ENCODE peak calls at places on chromosomes 12 and 14, in four cellular contexts. T is H9, Q is neuronal stem cell, G is IMR-90. E is an unnamed sample.

GRCh38 chr12:69074559-69075349 is 141.8 kb upstream of the CPM start:
- DNase-seq in Q (no peak), T (no peak), G (no peak), E (no peak)

GRCh38 chr12:94280063-94280462 is 131.7 kb downstream of the PLXNC1 start:
- DNase-seq in G (no peak), T (no peak), Q (no peak), E (no peak)

GRCh38 chr14:96160913-96161310 is 43.7 kb upstream of the BDKRB2 start:
- DNase-seq in T (peak), Q (no peak), G (no peak), E (no peak)

GRCh38 chr12:128069359-128069997 is 197.5 kb upstream of the TMEM132C start:
- DNase-seq in G (peak), Q (peak), T (peak), E (peak)

GRCh38 chr14:91415794-91416743 is 1.6 kb downstream of the CCDC88C start:
- DNase-seq in G (no peak), T (no peak), Q (no peak), E (no peak)

GRCh38 chr14:65780566-65780965 is 368.0 kb downstream of the FUT8 start:
- DNase-seq in Q (no peak), T (no peak), G (no peak), E (no peak)

GRCh38 chr12:117063162-117063911 is 35.9 kb downstream of the TESC start:
- DNase-seq in Q (no peak), G (no peak), T (peak), E (no peak)

GRCh38 chr14:68141531-68142088 is 322.0 kb downstream of the RAD51B start:
- DNase-seq in Q (no peak), T (no peak), G (peak), E (no peak)

GRCh38 chr12:1533602-1534304 is 60.6 kb downstream of the FBXL14 start:
- DNase-seq in G (peak), Q (no peak), T (peak), E (no peak)

GRCh38 chr12:131167334-131167733 is 213.6 kb downstream of the ADGRD1 start:
- DNase-seq in Q (no peak), G (no peak), T (no peak), E (no peak)

GRCh38 chr14:90518941-90519256 is 122.1 kb downstream of the CALM1 start:
- DNase-seq in G (peak), T (peak), Q (no peak), E (peak)

GRCh38 chr12:53964315-53964713 is 8.6 kb upstream of the HOXC11 start:
- DNase-seq in Q (no peak), G (no peak), T (no peak), E (no peak)

GRCh38 chr12:6230321-6231110 is 30.3 kb downstream of the CD9 start:
- DNase-seq in T (no peak), Q (no peak), G (no peak), E (no peak)

GRCh38 chr12:115095073-115095748 is 411.2 kb upstream of the TBX3 start:
- DNase-seq in T (no peak), G (no peak), Q (no peak), E (no peak)

GRCh38 chr12:115096673-115097349 is 412.8 kb upstream of the TBX3 start:
- DNase-seq in T (no peak), Q (no peak), G (peak), E (no peak)

GRCh38 chr12:115090783-115091182 is 406.8 kb upstream of the TBX3 start:
- DNase-seq in T (no peak), Q (no peak), G (no peak), E (no peak)

GRCh38 chr12:115094163-115094816 is 410.3 kb upstream of the TBX3 start:
- DNase-seq in Q (no peak), T (no peak), G (no peak), E (no peak)

GRCh38 chr12:115093261-115093660 is 409.3 kb upstream of the TBX3 start:
- DNase-seq in G (no peak), T (no peak), Q (no peak), E (no peak)
- H3K23ac ChIP-seq in G (no peak), T (no peak), Q (no peak), E (no peak)

DNA sequence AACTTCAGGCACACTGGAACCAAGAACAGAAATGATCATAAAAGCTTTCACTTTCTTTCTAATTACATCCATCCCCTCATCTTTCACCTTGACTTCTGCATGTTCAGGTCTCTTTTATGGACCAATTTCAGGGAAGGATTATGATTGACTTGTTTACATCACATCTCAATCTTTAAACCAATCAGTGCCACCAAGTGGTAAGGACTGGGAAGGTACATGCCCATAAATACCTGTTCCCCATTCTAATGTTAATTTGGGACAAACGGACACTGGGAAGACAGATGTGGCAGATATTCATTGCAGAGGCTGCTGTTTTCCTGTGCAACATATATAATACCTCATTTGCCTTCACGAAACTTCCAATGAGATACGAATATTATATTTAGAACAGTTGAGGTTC is 978.1 kb downstream of the GALC start:
- DNase-seq in Q (no peak), T (no peak), G (no peak), E (no peak)
- H2AK5ac ChIP-seq in Q (no peak), T (no peak), G (no peak), E (no peak)

DNA sequence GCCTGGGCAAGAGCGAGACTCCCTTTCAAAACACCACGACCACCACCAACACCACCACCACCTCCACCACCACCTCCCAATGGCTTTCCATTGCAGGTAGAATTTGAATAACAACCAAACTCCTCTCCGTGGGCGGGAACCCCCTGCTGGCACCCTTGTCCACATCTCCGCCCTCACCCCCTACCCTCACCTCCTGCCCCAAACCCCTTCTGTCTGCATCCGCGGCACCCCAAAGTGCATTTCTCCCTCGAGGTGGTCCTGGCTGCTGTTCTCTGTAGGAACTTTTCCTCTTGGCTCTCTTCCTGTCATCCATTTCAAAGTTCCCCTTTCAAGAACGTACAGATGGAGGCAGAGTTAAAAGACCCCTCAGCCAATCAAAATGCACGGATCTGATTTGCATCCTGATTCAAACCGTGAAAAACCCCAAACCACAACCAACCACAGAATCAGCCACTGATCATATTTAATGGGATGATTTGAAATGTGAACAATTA is 3.8 kb downstream of the SDSL start:
- DNase-seq in G (no peak), Q (no peak), T (peak), E (no peak)
- H2BK120ac ChIP-seq in G (no peak), Q (no peak), T (no peak), E (no peak)

GRCh38 chr14:26707234-26707633 is 109.4 kb upstream of the NOVA1 start:
- DNase-seq in Q (no peak), G (no peak), T (no peak), E (no peak)

GRCh38 chr14:26703967-26704366 is 106.1 kb upstream of the NOVA1 start:
- DNase-seq in G (no peak), T (no peak), Q (no peak), E (no peak)

DNA sequence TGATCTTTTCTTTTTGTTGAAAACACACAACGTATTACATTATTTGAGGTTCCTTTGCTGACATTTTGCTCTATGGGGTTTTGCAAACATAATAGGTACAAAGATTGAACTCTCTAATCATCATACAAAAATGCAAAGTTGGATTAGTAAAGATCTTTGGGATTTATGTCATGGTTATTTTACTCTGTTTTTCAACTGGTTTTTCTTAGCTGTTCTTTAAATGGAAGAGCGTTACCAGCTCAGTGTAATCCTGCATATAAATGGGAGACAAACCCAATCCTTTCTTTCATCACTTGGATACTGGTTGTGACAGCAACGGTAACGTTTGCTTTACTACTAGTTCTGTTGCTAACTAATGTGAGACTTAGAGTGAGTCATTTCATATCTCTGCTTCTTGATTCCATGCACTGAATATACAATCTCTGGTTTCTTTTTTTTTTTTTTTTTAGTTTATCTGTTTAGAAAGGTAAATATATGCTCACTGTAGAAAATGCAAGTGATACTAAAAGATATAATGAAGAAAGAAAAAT is 105.0 kb upstream of the NOVA1 start:
- DNase-seq in G (no peak), T (no peak), Q (no peak), E (no peak)
- H3K23ac ChIP-seq in G (no peak), T (no peak), Q (no peak), E (no peak)